ENCODE peak calls at places on chromosomes 6 and 20, in six cellular contexts. T is WTC11, U is K562, R is HepG2, E is H1, V is GM12878. K is an unnamed sample.

GRCh38 chr20:36591854-36592641 is 13.5 kb upstream of the RAB5IF start:
- DNase-seq in T (peak; percentile 45), U (peak; percentile 47), R (peak; percentile 73), E (no peak), V (no peak), K (peak; percentile 76)

GRCh38 chr20:46808565-46808964 is 86.1 kb upstream of the EYA2 start:
- DNase-seq in T (no peak), U (no peak), R (no peak), E (no peak), V (no peak), K (no peak)

GRCh38 chr20:48584391-48585249 is 243.2 kb downstream of the PREX1 start:
- DNase-seq in T (no peak), U (no peak), R (peak; percentile 80), E (no peak), V (no peak), K (no peak)

GRCh38 chr6:11575408-11576033 is 38.0 kb downstream of the TMEM170B start:
- DNase-seq in T (peak; percentile 63), U (peak; percentile 63), R (peak; percentile 82), E (peak; percentile 56), V (peak; percentile 74), K (peak; percentile 86)

GRCh38 chr6:70281923-70282902 is 20.7 kb downstream of the COL9A1 start:
- DNase-seq in T (peak; percentile 61), U (peak; percentile 39), R (no peak), E (peak; percentile 78), V (no peak), K (peak; percentile 81)

GRCh38 chr6:44056392-44057237 is 70.6 kb downstream of the MRPL14 start:
- DNase-seq in T (no peak), U (no peak), R (no peak), E (no peak), V (no peak), K (no peak)

GRCh38 chr6:4506806-4507205 is 269.4 kb upstream of the CDYL start:
- DNase-seq in T (no peak), U (no peak), R (no peak), E (no peak), V (no peak), K (no peak)

GRCh38 chr6:56091159-56091869 is 156.1 kb downstream of the COL21A1 start:
- DNase-seq in T (no peak), U (no peak), R (peak; percentile 91), E (no peak), V (no peak), K (no peak)

GRCh38 chr6:4240148-4240547 is 104.8 kb upstream of the ECI2 start:
- DNase-seq in T (no peak), U (no peak), R (no peak), E (no peak), V (no peak), K (no peak)

GRCh38 chr6:127107916-127108315 is 10.6 kb upstream of the RSPO3 start:
- DNase-seq in T (no peak), U (no peak), R (no peak), E (no peak), V (no peak), K (no peak)

GRCh38 chr20:46132705-46133120 is 14.6 kb downstream of the CD40 start:
- DNase-seq in T (peak; percentile 86), U (peak; percentile 87), R (peak; percentile 53), E (peak; percentile 93), V (no peak), K (peak; percentile 87)

GRCh38 chr6:36590237-36590636 is 3.9 kb upstream of the SRSF3 start:
- DNase-seq in T (peak; percentile 12), U (no peak), R (peak; percentile 57), E (no peak), V (no peak), K (no peak)

GRCh38 chr6:2876210-2877056 is 26.7 kb downstream of the SERPINB9 start:
- DNase-seq in T (peak; percentile 37), U (no peak), R (peak; percentile 100), E (no peak), V (no peak), K (peak; percentile 70)
- TF ChIP-seq CREB1 in T (no peak), U (no peak), R (peak; percentile 71), E (no peak), V (no peak), K (peak; percentile 11)

DNA sequence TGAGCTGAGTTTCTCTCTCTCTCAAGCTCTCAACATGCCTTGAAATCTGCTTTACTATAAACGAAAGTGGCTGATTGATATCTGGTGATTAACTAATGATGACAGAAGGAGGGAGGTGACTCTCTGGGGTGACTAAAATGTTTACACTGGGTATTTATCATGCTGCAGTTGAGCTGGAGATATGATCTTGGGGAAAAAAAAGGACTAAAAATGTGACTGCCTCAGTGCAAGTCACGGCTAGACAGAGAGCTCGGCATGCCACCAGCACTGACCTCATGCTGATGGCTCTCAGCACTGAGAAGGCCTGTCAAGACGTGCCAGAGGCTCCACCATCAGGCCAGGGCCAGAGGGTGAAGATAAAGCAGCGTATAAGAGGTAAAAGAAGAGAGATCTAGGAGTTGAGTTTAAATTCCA is 103.1 kb upstream of the SPACA1 start:
- DNase-seq in T (peak; percentile 27), U (no peak), R (peak; percentile 71), E (no peak), V (no peak), K (peak; percentile 31)
- TF ChIP-seq CTCF in T (no peak), U (peak; percentile 25), R (peak; percentile 77), E (peak; percentile 28), V (no peak), K (peak; percentile 51)

DNA sequence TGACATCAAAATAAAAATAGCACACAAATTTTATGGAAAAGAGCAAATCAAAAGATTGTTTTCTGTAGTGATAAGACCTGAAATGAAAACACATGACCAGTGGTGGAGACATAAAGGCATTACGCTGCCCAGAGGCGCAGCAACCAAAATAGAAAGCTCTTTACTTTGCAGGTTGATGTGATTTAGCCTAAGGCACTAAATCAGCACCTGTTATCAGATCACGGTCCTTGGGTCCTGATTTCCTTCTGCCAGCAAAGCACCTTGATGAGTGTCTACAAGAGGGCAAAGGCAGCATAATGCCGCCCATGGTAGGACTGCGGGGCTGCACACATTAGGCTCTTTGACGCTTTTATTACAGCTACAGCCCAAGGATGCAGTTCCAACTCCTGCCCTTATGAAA is 19.3 kb upstream of the RAMACL start:
- DNase-seq in T (no peak), U (no peak), R (no peak), E (peak; percentile 11), V (no peak), K (no peak)
- TF ChIP-seq CREB1 in T (no peak), U (no peak), R (no peak), E (no peak), V (no peak), K (no peak)

DNA sequence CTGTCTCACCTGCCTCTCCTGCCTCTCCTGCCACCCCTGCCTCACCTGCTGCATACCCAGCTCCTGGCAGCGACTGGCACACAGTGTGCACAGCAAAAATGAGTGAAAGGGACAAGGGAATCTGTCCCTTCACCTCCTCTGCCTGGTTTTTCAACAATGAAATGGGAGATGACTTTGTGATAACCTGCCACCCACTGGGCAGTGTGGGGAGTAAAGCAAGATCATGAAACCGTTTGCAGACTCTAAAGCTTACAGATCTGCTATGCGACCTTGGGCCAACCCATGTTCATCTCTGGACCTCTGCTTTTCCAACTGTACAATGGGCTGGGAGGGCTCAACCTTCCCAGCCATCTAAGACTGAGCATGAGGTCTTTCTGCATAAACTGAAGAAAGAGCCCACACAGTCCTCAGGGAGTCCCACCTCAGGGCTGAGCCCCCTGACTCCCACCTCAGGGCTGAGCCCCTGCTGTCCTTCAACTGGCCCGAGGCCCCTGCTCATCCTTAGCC is 81.1 kb downstream of the RIPOR3 start:
- DNase-seq in T (no peak), U (no peak), R (peak; percentile 41), E (no peak), V (no peak), K (no peak)
- TF ChIP-seq CTCF in T (no peak), U (no peak), R (peak; percentile 59), E (no peak), V (no peak), K (peak; percentile 26)

DNA sequence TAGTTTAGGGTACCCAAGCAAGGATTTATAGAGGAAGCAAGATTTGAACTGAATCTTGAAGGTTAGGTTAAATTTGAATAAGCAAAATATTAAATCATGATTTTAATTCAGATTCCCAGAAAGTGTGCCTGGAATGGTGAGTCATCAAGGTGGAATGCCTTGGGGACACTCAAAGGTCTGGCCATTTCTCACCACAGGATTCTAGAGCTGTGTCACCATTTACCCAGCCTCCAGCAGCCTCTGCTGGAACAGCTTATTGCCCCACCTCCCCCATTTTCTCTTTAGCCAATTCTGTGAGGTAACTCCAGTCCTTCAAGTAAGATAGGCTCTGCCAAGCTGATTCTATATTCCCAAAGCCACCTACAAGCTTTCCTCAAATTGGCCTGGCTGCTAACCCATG is 181.4 kb downstream of the SIM1 start:
- DNase-seq in T (no peak), U (peak; percentile 38), R (no peak), E (no peak), V (no peak), K (peak; percentile 47)
- TF ChIP-seq CREB1 in T (no peak), U (no peak), R (no peak), E (no peak), V (no peak), K (no peak)